ENCODE peak calls at places on chromosomes 6 and 20, in six cellular contexts. U is CD4-positive, alpha-beta T cell; O is astrocyte of the cerebellum; G is GM12865; P is lower lobe of right lung; M is mesothelial cell of epicardium. W is an unnamed sample.

GRCh38 chr6:17271628-17272027 is 9.5 kb upstream of the RBM24 start:
- DNase-seq in U (no peak), O (no peak), G (no peak), P (no peak), M (no peak), W (no peak)

GRCh38 chr20:23613676-23614075 is 8.0 kb upstream of the CST9 start:
- DNase-seq in U (no peak), O (no peak), G (no peak), P (no peak), M (no peak), W (no peak)

GRCh38 chr6:142242269-142242668 is 59.5 kb upstream of the ADGRG6 start:
- DNase-seq in U (no peak), O (no peak), G (no peak), P (no peak), M (no peak), W (no peak)

GRCh38 chr6:132285004-132285780 is 116.1 kb downstream of the MOXD1 start:
- DNase-seq in U (no peak), O (no peak), G (no peak), P (no peak), M (no peak), W (no peak)

GRCh38 chr6:74357329-74357728 is 661.3 kb downstream of the CD109 start:
- DNase-seq in U (no peak), O (peak; percentile 8), G (no peak), P (no peak), M (no peak), W (no peak)

GRCh38 chr20:32387262-32387661 is 29.1 kb downstream of the ASXL1 start:
- DNase-seq in U (peak; percentile 9), O (no peak), G (peak; percentile 29), P (no peak), M (no peak), W (no peak)

GRCh38 chr6:165317723-165318122 is 8.3 kb upstream of the C6orf118 start:
- DNase-seq in U (no peak), O (no peak), G (no peak), P (no peak), M (no peak), W (no peak)

GRCh38 chr6:70622426-70622825 is 45.3 kb upstream of the SMAP1 start:
- DNase-seq in U (no peak), O (no peak), G (no peak), P (no peak), M (no peak), W (no peak)

GRCh38 chr6:108117427-108118358 is 43.2 kb upstream of the OSTM1 start:
- DNase-seq in U (no peak), O (no peak), G (peak; percentile 50), P (peak; percentile 69), M (no peak), W (no peak)

GRCh38 chr6:46218457-46218856 is 47.7 kb upstream of the ENPP5 start:
- DNase-seq in U (no peak), O (no peak), G (no peak), P (no peak), M (no peak), W (no peak)

GRCh38 chr6:128327890-128328289 is 192.5 kb downstream of the PTPRK start:
- DNase-seq in U (peak; percentile 1), O (no peak), G (peak; percentile 66), P (no peak), M (no peak), W (no peak)

GRCh38 chr6:143982968-143983367 is 25.1 kb downstream of the PLAGL1 start:
- DNase-seq in U (no peak), O (no peak), G (no peak), P (no peak), M (no peak), W (no peak)

GRCh38 chr20:50110141-50111047 is 2.6 kb downstream of the UBE2V1 start:
- DNase-seq in U (no peak), O (peak; percentile 35), G (peak; percentile 83), P (no peak), M (no peak), W (no peak)

GRCh38 chr6:106165885-106166485 is 79.8 kb downstream of the PRDM1 start:
- DNase-seq in U (no peak), O (peak; percentile 73), G (peak; percentile 85), P (no peak), M (no peak), W (no peak)

GRCh38 chr6:46959419-46959818 is 37.7 kb upstream of the ADGRF5 start:
- DNase-seq in U (no peak), O (no peak), G (no peak), P (no peak), M (no peak), W (no peak)

GRCh38 chr6:56169366-56169765 is 78.0 kb downstream of the COL21A1 start:
- DNase-seq in U (no peak), O (no peak), G (no peak), P (no peak), M (no peak), W (no peak)

GRCh38 chr6:44253307-44254101 is 3.8 kb downstream of the SLC35B2 start:
- DNase-seq in U (peak; percentile 51), O (no peak), G (peak; percentile 50), P (no peak), M (no peak), W (no peak)

GRCh38 chr6:13787146-13787545 is 27.2 kb downstream of the MCUR1 start:
- DNase-seq in U (no peak), O (peak; percentile 67), G (no peak), P (no peak), M (no peak), W (no peak)

GRCh38 chr20:46350986-46351267 is 42.6 kb upstream of the CDH22 start:
- DNase-seq in U (no peak), O (no peak), G (no peak), P (no peak), M (no peak), W (no peak)

GRCh38 chr6:166714581-166714980 is 87.5 kb upstream of the RPS6KA2 start:
- DNase-seq in U (no peak), O (no peak), G (no peak), P (no peak), M (no peak), W (no peak)

GRCh38 chr6:151948007-151948745 is 140.7 kb downstream of the ESR1 start:
- DNase-seq in U (no peak), O (no peak), G (no peak), P (no peak), M (no peak), W (no peak)

GRCh38 chr6:96196633-96197032 is 180.9 kb downstream of the FUT9 start:
- DNase-seq in U (no peak), O (no peak), G (no peak), P (no peak), M (no peak), W (no peak)

GRCh38 chr6:71197267-71197666 is 91.3 kb upstream of the OGFRL1 start:
- DNase-seq in U (no peak), O (no peak), G (no peak), P (no peak), M (no peak), W (no peak)

GRCh38 chr6:48474764-48475674 is 364.0 kb upstream of the PTCHD4 start:
- DNase-seq in U (no peak), O (no peak), G (no peak), P (no peak), M (no peak), W (no peak)
- TF ChIP-seq CTCF in U (no peak), O (no peak), G (no peak), P (no peak), M (no peak), W (no peak)

DNA sequence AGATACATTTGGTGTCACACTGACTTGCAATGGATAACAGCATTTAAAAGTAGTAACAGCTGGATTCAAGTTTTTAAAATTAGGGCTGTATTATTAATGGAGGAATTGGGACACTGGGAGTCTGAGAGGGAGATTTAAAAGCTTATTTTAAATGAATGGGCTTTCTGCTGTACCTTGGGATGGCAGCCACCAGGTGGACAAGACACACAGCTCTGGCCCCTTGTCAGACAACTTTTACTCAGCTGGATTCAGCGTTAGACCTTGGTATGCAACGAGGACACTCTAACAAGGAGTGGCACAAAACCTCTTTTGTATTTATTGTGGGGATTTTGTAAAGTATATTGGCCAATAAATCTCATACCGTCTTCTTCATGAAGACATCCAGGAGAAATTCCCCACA is 105.8 kb downstream of the LCA5 start:
- DNase-seq in U (no peak), O (no peak), G (peak; percentile 25), P (no peak), M (no peak), W (no peak)
- TF ChIP-seq CTCF in U (no peak), O (no peak), G (peak; percentile 24), P (no peak), M (peak; percentile 37), W (no peak)

DNA sequence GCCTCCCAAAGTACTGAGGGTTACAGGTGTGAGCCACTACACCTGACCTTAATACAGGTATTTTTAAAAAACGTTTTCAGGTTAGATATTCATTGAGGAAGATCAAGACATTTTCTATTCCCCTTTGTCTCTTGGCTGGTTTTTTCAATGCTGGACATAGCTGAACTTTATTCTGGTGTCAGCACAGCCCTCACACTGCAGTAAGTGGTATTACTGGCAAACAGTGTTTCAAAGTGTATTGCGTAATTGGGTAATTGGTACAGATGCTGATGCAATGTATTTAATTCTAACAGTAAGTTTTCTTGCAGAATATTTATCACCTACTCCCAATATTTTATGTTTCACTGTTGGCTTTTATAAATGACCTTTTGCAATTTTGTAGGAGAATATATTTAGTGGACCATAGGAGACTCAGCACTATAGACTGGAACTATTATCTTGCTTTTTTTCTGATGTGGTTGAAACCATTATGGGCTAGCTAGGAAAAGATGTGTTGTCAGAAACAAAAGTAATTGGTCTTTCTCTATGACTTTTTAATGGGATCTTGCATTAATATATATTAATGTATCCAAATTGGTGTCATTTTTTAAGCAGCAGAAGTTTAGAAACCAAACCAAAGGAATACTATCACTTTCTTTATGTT is 287.6 kb upstream of the SOX4 start:
- DNase-seq in U (no peak), O (no peak), G (no peak), P (no peak), M (no peak), W (no peak)
- TF ChIP-seq CTCF in U (no peak), O (peak; percentile 24), G (no peak), P (peak; percentile 10), M (no peak), W (no peak)

DNA sequence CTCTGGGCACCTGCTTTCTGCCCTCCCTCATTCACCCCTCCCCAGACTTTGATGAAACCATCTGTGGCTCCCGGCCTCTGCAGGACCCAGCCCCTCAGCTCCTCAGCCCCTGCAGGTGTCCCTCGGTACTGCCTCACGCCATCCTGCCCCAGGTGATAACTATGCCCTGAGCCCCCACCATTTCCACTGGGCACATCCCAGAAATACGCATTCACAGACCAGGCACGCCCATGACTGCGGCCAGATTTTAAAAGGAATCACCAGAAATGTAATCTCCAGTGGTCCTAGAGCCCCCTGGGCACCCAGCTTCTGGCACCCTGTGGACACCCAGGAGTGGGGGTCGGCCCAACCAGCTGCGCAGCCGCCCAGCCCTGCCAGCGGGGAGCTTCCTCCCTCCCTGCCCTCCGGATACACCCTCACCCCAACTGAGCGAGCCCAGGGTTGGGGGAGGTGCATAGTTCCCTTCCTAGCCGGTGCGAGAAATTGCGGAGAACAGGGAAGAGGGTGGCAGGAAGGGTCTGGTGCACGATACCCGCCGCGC is 585 bp upstream of the NTSR1 start:
- DNase-seq in U (no peak), O (no peak), G (peak; percentile 19), P (no peak), M (no peak), W (no peak)
- TF ChIP-seq CTCF in U (peak; percentile 28), O (peak; percentile 42), G (peak; percentile 34), P (no peak), M (peak; percentile 65), W (no peak)

GRCh38 chr6:88725111-88725711 is 238.2 kb downstream of the RNGTT start:
- DNase-seq in U (no peak), O (peak; percentile 91), G (peak; percentile 54), P (no peak), M (peak; percentile 28), W (no peak)
- TF ChIP-seq CTCF in U (no peak), O (peak; percentile 40), G (no peak), P (no peak), M (peak; percentile 56), W (peak; percentile 13)

W was measured in omental fat pad.